ENCODE peak calls at places on chromosomes 2 and 18, in eight cellular contexts. H is heart left ventricle, O is pancreas, J is tibial artery, F is endodermal cell, X is fibroblast of lung, Q is neural progenitor cell, V is thyroid gland. G is an unnamed sample. For H3K36me3, the result is how much of the 10 kb centered on the place peaks cover.

GRCh38 chr2:236601306-236602202 is 31.9 kb downstream of the ACKR3 start:
- DNase-seq in H (no peak), V (peak), F (no peak), O (no peak), J (no peak), X (no peak), Q (no peak), G (no peak)

GRCh38 chr2:224436634-224437033 is 34.7 kb upstream of the FAM124B start:
- DNase-seq in H (no peak), F (no peak), V (no peak), J (no peak), X (no peak), O (no peak), Q (no peak), G (no peak)

GRCh38 chr2:197969391-197969893 is 165.0 kb downstream of the PLCL1 start:
- DNase-seq in V (no peak), H (no peak), J (no peak), Q (no peak), O (no peak), X (peak), F (no peak), G (no peak)

GRCh38 chr2:75844651-75845050 is 133.9 kb upstream of the GCFC2 start:
- DNase-seq in X (no peak), J (no peak), F (no peak), O (no peak), H (no peak), V (no peak), Q (no peak), G (no peak)

GRCh38 chr2:25905126-25905525 is 26.8 kb upstream of the ASXL2 start:
- DNase-seq in F (no peak), V (no peak), H (no peak), O (no peak), J (no peak), X (no peak), Q (no peak), G (no peak)

GRCh38 chr2:106332054-106332453 is 136.2 kb downstream of the RGPD3 start:
- DNase-seq in J (no peak), O (no peak), H (no peak), V (no peak), Q (no peak), F (no peak), X (no peak), G (no peak)

GRCh38 chr18:70431203-70431624 is 142.4 kb downstream of the SOCS6 start:
- DNase-seq in V (no peak), X (peak), H (no peak), Q (no peak), J (no peak), F (no peak), O (no peak), G (no peak)

GRCh38 chr2:64654993-64655666 is 1.4 kb upstream of the SERTAD2 start:
- DNase-seq in X (no peak), Q (no peak), F (no peak), H (no peak), O (no peak), V (no peak), J (no peak), G (no peak)

GRCh38 chr2:21038403-21039073 is 5.3 kb downstream of the APOB start:
- DNase-seq in V (no peak), X (peak), F (peak), J (no peak), O (no peak), H (no peak), Q (no peak), G (no peak)

GRCh38 chr2:30690126-30690561 is 117.1 kb downstream of the CAPN13 start:
- DNase-seq in V (no peak), F (no peak), H (no peak), J (no peak), O (no peak), X (no peak), Q (no peak), G (no peak)

DNA sequence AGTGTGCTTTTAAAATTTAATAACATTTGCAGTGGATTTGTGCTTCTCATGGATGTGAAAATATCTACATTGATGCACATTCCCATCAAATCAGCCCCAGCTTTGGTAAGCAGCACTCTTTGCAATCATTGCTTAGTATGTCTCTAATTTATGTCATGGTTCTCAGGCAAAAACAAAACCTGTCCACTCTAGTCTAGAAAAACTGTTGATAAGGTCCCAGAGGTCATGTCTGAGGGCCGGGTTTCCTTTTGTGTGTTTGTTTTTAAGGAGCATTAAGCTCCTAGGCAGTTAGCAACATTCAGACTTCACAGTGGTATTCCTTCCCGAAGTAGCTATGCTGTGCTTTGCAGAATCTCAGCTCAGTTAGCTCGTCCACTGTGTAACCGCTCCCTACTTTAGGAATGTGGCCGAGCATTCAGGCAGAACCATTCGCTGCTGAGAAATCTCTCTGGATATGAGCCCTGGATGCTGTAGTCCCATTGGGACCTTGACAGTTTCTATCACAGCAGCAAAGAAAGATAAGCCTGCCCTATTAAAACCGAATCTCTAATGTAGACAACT is 4.0 kb downstream of the DIPK1C start:
- DNase-seq in J (no peak), O (no peak), H (peak), Q (peak), V (peak), X (no peak), F (no peak), G (no peak)
- H3K36me3 ChIP-seq in J (under half), O (under half), H (under half), Q (under half), V (under half), X (under half), F (under half), G (under half)

DNA sequence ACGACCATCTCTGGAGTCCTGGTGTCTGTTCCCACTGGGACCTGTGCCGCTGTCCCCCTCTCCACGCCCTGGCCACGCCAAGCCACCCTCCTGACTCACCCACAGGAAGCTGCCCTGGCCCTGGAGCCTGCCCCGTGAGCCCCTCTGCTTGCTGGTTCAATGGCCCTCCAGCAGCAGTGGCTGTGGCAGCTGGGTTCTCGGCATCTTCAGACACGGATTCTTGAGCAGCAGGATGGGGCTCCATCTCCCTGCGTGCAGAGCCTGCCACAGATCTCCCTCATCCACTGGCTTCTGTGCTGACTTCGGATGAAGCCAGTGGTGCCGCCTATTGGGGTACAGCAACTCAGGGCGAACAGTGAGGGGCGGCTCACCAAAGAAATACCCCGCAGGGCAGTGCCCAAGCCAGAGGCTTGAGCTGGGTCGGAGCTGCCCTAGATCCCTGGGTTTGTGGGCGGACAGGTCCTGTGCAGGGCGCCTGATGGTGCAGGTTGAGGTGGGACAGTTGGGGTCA is 14.0 kb downstream of the CAPN10 start:
- DNase-seq in Q (no peak), J (no peak), O (no peak), X (no peak), V (no peak), F (no peak), H (no peak), G (no peak)
- H3K27ac ChIP-seq in Q (no peak), J (no peak), O (no peak), X (no peak), V (no peak), F (no peak), H (no peak), G (no peak)

GRCh38 chr2:15072836-15073235 is 440.3 kb downstream of the LRATD1 start:
- DNase-seq in J (no peak), Q (no peak), H (no peak), X (no peak), O (no peak), F (no peak), V (no peak), G (no peak)
- TF ChIP-seq CTCF in J (no peak), Q (no peak), H (no peak), X (no peak), O (no peak), F (no peak), V (no peak), G (no peak)

GRCh38 chr2:232857158-232857563 is 12.9 kb upstream of the SNORC start:
- DNase-seq in O (no peak), V (no peak), J (no peak), X (peak), F (no peak), Q (no peak), H (no peak), G (no peak)
- H3K36me3 ChIP-seq in O (under half), V (under half), J (under half), X (under half), F (half or more), Q (under half), H (half or more), G (half or more)